ENCODE peak calls at places on chromosome 22, in six cellular contexts. X is cardiac fibroblast, N is heart right ventricle, I is spleen, Q is left ventricle myocardium inferior, M is suprapubic skin. G is an unnamed sample.

GRCh38 chr22:19307872-19308271 is 16.4 kb upstream of the CLTCL1 start:
- DNase-seq in X (no peak), N (no peak), I (no peak), Q (no peak), M (no peak), G (no peak)

GRCh38 chr22:38262051-38262795 is 10.6 kb downstream of the TMEM184B start:
- DNase-seq in X (peak), N (no peak), I (peak), Q (peak), M (no peak), G (no peak)

GRCh38 chr22:26086359-26086758 is 82.9 kb upstream of the SEZ6L start:
- DNase-seq in X (no peak), N (no peak), I (no peak), Q (no peak), M (no peak), G (no peak)

GRCh38 chr22:27144345-27144744 is 487.0 kb downstream of the MIAT start:
- DNase-seq in X (no peak), N (no peak), I (no peak), Q (no peak), M (no peak), G (no peak)

GRCh38 chr22:24694971-24695928 is 79.3 kb downstream of the PIWIL3 start:
- DNase-seq in X (no peak), N (no peak), I (no peak), Q (no peak), M (no peak), G (no peak)

GRCh38 chr22:28883917-28884753 is 763 bp downstream of the ZNRF3 start:
- DNase-seq in X (peak), N (peak), I (peak), Q (peak), M (peak), G (no peak)

GRCh38 chr22:41892721-41893120 is 22.2 kb downstream of the SHISA8 start:
- DNase-seq in X (no peak), N (no peak), I (no peak), Q (no peak), M (no peak), G (no peak)

GRCh38 chr22:19522881-19523239 is 1.4 kb downstream of the CLDN5 start:
- DNase-seq in X (no peak), N (no peak), I (no peak), Q (no peak), M (no peak), G (no peak)

GRCh38 chr22:27463121-27463520 is 338.4 kb downstream of the MN1 start:
- DNase-seq in X (no peak), N (no peak), I (no peak), Q (no peak), M (no peak), G (no peak)

GRCh38 chr22:44648821-44649566 is 53.0 kb upstream of the PRR5 start:
- DNase-seq in X (peak), N (no peak), I (peak), Q (no peak), M (peak), G (no peak)

GRCh38 chr22:41813726-41814410 is 13.4 kb downstream of the CCDC134 start:
- DNase-seq in X (no peak), N (no peak), I (no peak), Q (no peak), M (no peak), G (no peak)

GRCh38 chr22:37751449-37752188 is 54.8 kb downstream of the TRIOBP start:
- DNase-seq in X (no peak), N (no peak), I (no peak), Q (no peak), M (no peak), G (no peak)

DNA sequence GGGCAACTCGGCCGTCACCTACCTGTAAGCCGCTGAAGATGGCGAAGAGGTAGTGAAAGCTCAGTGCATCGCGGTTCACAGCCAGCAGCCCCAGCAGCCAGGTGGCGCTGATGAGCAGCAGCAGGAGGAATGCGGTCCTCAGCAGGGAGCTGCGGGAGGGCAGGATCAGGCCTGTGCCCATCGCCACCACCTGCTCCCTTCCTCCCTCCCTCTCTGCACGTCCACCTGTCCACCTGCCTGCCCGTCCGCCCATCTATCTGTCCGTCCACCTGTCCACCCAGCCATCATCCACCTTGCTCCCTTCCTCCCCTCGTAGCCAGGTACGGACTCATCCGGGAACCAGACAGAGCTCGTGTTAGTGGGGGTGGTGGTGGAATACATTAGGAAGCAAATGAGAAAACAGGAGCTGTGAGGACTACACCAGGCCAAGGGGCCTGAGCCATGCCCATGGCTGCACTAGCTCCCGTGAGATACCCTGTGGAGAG is 32.2 kb downstream of the TRMU start:
- DNase-seq in X (peak), N (peak), I (peak), Q (peak), M (no peak), G (no peak)
- TF ChIP-seq CTCF in X (peak), N (peak), I (peak), Q (peak), M (peak), G (peak)

GRCh38 chr22:50058338-50059184 is 463 bp upstream of the TTLL8 start:
- DNase-seq in X (no peak), N (no peak), I (no peak), Q (no peak), M (no peak), G (no peak)

GRCh38 chr22:50060441-50061140 is 2.5 kb upstream of the TTLL8 start:
- DNase-seq in X (no peak), N (no peak), I (no peak), Q (no peak), M (no peak), G (no peak)

GRCh38 chr22:50059881-50060262 is 1.8 kb upstream of the TTLL8 start:
- DNase-seq in X (no peak), N (no peak), I (no peak), Q (no peak), M (no peak), G (no peak)

GRCh38 chr22:50057868-50058311 is at the start of gene TTLL8:
- DNase-seq in X (no peak), N (no peak), I (no peak), Q (no peak), M (no peak), G (no peak)

GRCh38 chr22:50059185-50059880 is 1.2 kb upstream of the TTLL8 start:
- DNase-seq in X (peak), N (no peak), I (no peak), Q (no peak), M (no peak), G (no peak)
- TF ChIP-seq CTCF in X (peak), N (no peak), I (no peak), Q (no peak), M (no peak), G (peak)

GRCh38 chr22:23240639-23241389 is 60.5 kb downstream of the BCR start:
- DNase-seq in X (peak), N (no peak), I (no peak), Q (no peak), M (no peak), G (no peak)
- TF ChIP-seq CTCF in X (peak), N (no peak), I (peak), Q (peak), M (no peak), G (peak)

DNA sequence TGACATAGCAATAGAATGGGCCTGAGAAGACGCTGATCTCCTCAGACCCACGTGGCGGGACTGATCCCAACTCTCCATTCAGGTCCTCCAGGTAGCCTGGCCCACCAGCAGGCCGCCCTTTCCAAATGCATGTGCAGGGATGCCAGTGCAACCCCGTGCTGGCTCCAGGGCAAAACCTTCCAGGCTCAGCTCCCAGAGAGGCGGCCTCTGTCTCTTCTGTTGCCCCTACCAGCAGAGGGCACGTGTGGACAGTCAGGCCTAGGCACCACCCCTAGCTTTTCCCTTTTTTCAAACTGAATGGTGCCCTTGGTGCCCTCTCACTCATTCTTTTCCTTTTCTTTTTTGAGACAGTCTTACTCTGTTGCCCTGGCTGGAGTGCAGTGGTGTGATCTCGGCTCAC is 121.7 kb downstream of the OSBP2 start:
- DNase-seq in X (no peak), N (no peak), I (no peak), Q (no peak), M (no peak), G (no peak)
- TF ChIP-seq CTCF in X (no peak), N (no peak), I (no peak), Q (no peak), M (no peak), G (no peak)

GRCh38 chr22:17910561-17911311 is 113.6 kb downstream of the MICAL3 start:
- DNase-seq in X (peak), N (peak), I (peak), Q (peak), M (peak), G (no peak)
- TF ChIP-seq CTCF in X (peak), N (peak), I (no peak), Q (peak), M (no peak), G (peak)

G was measured in osteocyte.